ENCODE peak calls at places on chromosomes 6 and 20, in seven cellular contexts. S is AG08395; H is neuronal stem cell; Y is fibroblast of lung; E is effector memory CD8-positive, alpha-beta T cell; I is GM23248; X is stimulated activated naive B cell treated with anti-CD40 and anti-IgM and Interleukin-4, amounts not matched to agents 10 μg/mL and 1 μg/mL and 100 μg/mL, for 72 hours. J is an unnamed sample.

GRCh38 chr6:13500264-13500663 is 12.9 kb upstream of the GFOD1 start:
- DNase-seq in H (no peak), S (peak; percentile 15), X (no peak), I (peak; percentile 46), E (no peak), Y (no peak), J (no peak)

GRCh38 chr6:65701325-65701724 is 5.7 kb downstream of the EYS start:
- DNase-seq in X (no peak), I (no peak), Y (no peak), E (no peak), S (no peak), H (no peak), J (no peak)

GRCh38 chr20:48706710-48707339 is 121.0 kb downstream of the PREX1 start:
- DNase-seq in H (no peak), E (no peak), I (no peak), S (no peak), X (no peak), Y (peak; percentile 27), J (no peak)

GRCh38 chr6:52661551-52661950 is 9.4 kb upstream of the TMEM14A start:
- DNase-seq in S (no peak), Y (no peak), E (no peak), I (peak; percentile 45), X (no peak), H (no peak), J (no peak)

GRCh38 chr6:132818404-132819359 is 4.3 kb downstream of the RPS12 start:
- DNase-seq in I (peak; percentile 50), Y (peak; percentile 34), H (no peak), E (no peak), S (no peak), X (no peak), J (no peak)

GRCh38 chr6:169808608-169808967 is 57.2 kb downstream of the ERMARD start:
- DNase-seq in Y (no peak), H (no peak), S (no peak), E (no peak), X (no peak), I (no peak), J (no peak)

GRCh38 chr6:11731423-11731822 is 47.2 kb downstream of the ADTRP start:
- DNase-seq in X (no peak), H (no peak), Y (no peak), E (no peak), S (no peak), I (peak; percentile 4), J (no peak)

GRCh38 chr6:45896783-45897441 is 118.7 kb downstream of the CLIC5 start:
- DNase-seq in E (no peak), I (peak; percentile 83), Y (no peak), S (peak; percentile 72), H (no peak), X (no peak), J (peak; percentile 30)

GRCh38 chr6:136491674-136492235 is 58.5 kb downstream of the MAP7 start:
- DNase-seq in E (no peak), X (no peak), S (no peak), I (no peak), H (no peak), Y (no peak), J (no peak)

GRCh38 chr6:6798430-6798829 is 209.9 kb downstream of the LY86 start:
- DNase-seq in Y (no peak), S (no peak), H (no peak), E (no peak), X (peak; percentile 28), I (no peak), J (no peak)

J was measured in NK-92 treated with Interleukin-12 subunit alpha and Interleukin-12 subunit beta, amount 100 ng/mL, for 24 hours.